ENCODE peak calls at places on chromosomes 3 and 15, in four cellular contexts. A is tibial artery, N is psoas muscle, I is fibroblast of lung. V is an unnamed sample.

GRCh38 chr15:91855684-91856553 is 2.4 kb downstream of the SLCO3A1 start:
- DNase-seq in N (no peak), I (no peak), A (no peak), V (no peak)

GRCh38 chr3:27606537-27606936 is 115.6 kb downstream of the EOMES start:
- DNase-seq in A (no peak), N (no peak), I (peak), V (no peak)

GRCh38 chr3:103166890-103167289 is 732.1 kb downstream of the ZPLD1 start:
- DNase-seq in A (no peak), N (no peak), I (no peak), V (no peak)

GRCh38 chr3:139797724-139798343 is 120.1 kb upstream of the NMNAT3 start:
- DNase-seq in N (peak), A (no peak), I (peak), V (no peak)

GRCh38 chr15:75620776-75621536 is 4.6 kb downstream of the SNUPN start:
- DNase-seq in N (peak), I (peak), A (peak), V (no peak)

GRCh38 chr15:100196326-100197058 is 145.3 kb downstream of the ADAMTS17 start:
- DNase-seq in I (no peak), A (no peak), N (no peak), V (no peak)

GRCh38 chr3:37130984-37131975 is 43.1 kb downstream of the LRRFIP2 start:
- DNase-seq in A (no peak), I (no peak), N (no peak), V (no peak)

GRCh38 chr3:29601861-29602585 is 321.2 kb downstream of the RBMS3 start:
- DNase-seq in A (no peak), N (no peak), I (no peak), V (no peak)

GRCh38 chr15:96337991-96338771 is 7.7 kb downstream of the NR2F2 start:
- DNase-seq in N (no peak), I (peak), A (no peak), V (no peak)

GRCh38 chr15:47961401-47962090 is 159.2 kb upstream of the SLC24A5 start:
- DNase-seq in A (no peak), I (no peak), N (no peak), V (no peak)

GRCh38 chr15:60523056-60523455 is 44.1 kb upstream of the ICE2 start:
- DNase-seq in I (peak), A (no peak), N (no peak), V (no peak)

GRCh38 chr3:100400424-100400781 is 486 bp downstream of the TOMM70 start:
- DNase-seq in A (no peak), I (peak), N (no peak), V (no peak)

GRCh38 chr3:100129944-100130343 is 15.6 kb upstream of the FILIP1L start:
- DNase-seq in N (no peak), A (no peak), I (no peak), V (no peak)

GRCh38 chr3:112043621-112044201 is 9.2 kb downstream of the TMPRSS7 start:
- DNase-seq in I (peak), A (no peak), N (no peak), V (peak)

GRCh38 chr3:34106879-34107278 is 308.4 kb downstream of the PDCD6IP start:
- DNase-seq in A (no peak), N (no peak), I (no peak), V (no peak)

GRCh38 chr3:153624310-153625030 is 462.4 kb downstream of the RAP2B start:
- DNase-seq in N (no peak), I (no peak), A (no peak), V (no peak)

GRCh38 chr3:140370686-140371085 is 307.2 kb upstream of the TRIM42 start:
- DNase-seq in A (no peak), N (no peak), I (no peak), V (no peak)

GRCh38 chr15:96622714-96623113 is 292.2 kb downstream of the NR2F2 start:
- DNase-seq in N (no peak), I (no peak), A (no peak), V (no peak)

GRCh38 chr3:138078901-138079344 is 36.5 kb downstream of the DZIP1L start:
- DNase-seq in N (no peak), A (no peak), I (peak), V (peak)

GRCh38 chr3:114770874-114771273 is 376.2 kb downstream of the ZBTB20 start:
- DNase-seq in N (no peak), I (peak), A (no peak), V (no peak)

GRCh38 chr3:46849686-46850467 is 13.4 kb downstream of the MYL3 start:
- DNase-seq in N (no peak), A (no peak), I (no peak), V (no peak)

GRCh38 chr3:13133471-13133981 is 60.3 kb upstream of the IQSEC1 start:
- DNase-seq in N (no peak), A (peak), I (no peak), V (no peak)

GRCh38 chr3:151751161-151751560 is 17.4 kb downstream of the AADACL2 start:
- DNase-seq in I (peak), N (no peak), A (no peak), V (no peak)

GRCh38 chr3:191220908-191221307 is 21.9 kb downstream of the OSTN start:
- DNase-seq in N (no peak), A (no peak), I (no peak), V (no peak)

GRCh38 chr15:98562361-98562791 is 86.0 kb upstream of the IGF1R start:
- DNase-seq in I (no peak), A (no peak), N (no peak), V (no peak)

GRCh38 chr3:49625971-49626640 is 48.0 kb upstream of the APEH start:
- DNase-seq in A (no peak), I (peak), N (no peak), V (no peak)

GRCh38 chr3:153372326-153372725 is 210.3 kb downstream of the RAP2B start:
- DNase-seq in I (peak), A (no peak), N (no peak), V (no peak)

GRCh38 chr3:107430214-107431047 is 53.2 kb downstream of the CCDC54 start:
- DNase-seq in I (peak), N (peak), A (no peak), V (no peak)

GRCh38 chr3:133763797-133764734 is 17.9 kb downstream of the TF start:
- DNase-seq in A (no peak), I (no peak), N (no peak), V (no peak)

GRCh38 chr15:80844011-80844732 is 65.0 kb downstream of the CEMIP start:
- DNase-seq in I (peak), N (no peak), A (no peak), V (no peak)

DNA sequence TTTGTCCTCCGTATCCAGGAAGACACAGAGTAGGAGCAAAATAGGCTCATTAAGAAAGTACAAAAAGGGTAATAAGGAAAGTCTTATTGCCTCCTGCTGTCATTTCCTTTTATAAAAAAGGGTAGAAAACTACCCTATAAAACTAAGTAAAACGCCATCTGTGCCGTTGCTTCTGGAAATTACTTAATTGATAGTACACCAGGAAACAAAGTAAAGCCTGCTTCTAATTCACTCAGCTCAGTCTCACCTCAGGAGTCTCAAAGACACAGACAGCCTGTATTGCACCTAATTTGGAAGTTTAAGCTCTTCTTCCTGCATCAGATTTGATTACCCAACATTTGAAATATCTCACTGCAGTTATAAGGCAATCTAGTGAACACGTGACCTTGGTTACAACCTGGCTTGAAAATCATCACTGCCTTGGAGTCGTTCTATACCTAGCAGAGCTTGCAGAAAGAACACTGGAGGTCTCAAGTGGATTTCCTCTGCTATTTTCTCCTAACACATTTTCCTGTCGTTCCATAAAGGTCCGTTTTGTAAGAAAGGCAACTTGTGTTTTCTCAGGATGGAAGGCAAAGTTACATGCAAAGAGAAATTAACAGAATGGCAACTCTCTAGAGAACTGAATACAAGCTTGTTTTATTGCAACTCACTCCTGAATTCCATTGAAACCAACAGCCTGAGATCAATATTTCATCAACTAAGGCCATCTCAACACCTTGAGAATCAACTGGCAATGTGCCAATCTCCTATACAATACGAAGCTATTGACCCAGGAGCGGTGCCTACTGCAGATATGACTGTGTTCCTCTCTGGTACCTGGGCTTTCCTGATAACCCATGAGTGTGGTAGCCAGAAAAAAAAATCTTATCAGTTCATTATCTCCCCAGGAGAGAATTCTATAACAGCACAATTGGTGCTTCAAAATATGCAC is 203.3 kb upstream of the LMCD1 start:
- DNase-seq in A (no peak), N (no peak), I (no peak), V (no peak)
- H3K4me3 ChIP-seq in A (no peak), N (no peak), I (no peak), V (no peak)

DNA sequence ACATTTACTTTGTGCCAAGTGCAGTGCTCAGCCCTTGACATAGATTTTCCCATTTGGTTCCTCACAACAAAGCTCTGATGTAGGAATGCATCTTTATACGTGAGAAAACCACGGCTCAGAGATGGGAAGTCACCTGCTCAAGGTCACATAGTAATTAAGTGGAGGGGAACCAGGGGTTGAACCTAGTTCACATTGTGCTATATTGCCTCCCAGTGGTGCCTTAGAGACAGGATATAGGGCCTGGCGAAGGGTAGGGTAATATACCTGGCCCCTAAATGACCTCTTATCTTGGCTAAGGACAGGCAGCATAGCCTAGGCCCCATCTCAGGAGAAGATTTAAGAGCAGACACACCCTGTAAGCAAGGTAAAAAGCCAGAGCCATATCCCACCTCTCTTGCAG is 71.5 kb downstream of the FOXP1 start:
- DNase-seq in N (no peak), I (no peak), A (no peak), V (no peak)
- TF ChIP-seq CTCF in N (no peak), I (no peak), A (no peak), V (no peak)

GRCh38 chr3:190094201-190094718 is 26.4 kb downstream of the P3H2 start:
- DNase-seq in N (no peak), A (no peak), I (peak), V (no peak)
- H3K4me3 ChIP-seq in N (no peak), A (no peak), I (no peak), V (no peak)

DNA sequence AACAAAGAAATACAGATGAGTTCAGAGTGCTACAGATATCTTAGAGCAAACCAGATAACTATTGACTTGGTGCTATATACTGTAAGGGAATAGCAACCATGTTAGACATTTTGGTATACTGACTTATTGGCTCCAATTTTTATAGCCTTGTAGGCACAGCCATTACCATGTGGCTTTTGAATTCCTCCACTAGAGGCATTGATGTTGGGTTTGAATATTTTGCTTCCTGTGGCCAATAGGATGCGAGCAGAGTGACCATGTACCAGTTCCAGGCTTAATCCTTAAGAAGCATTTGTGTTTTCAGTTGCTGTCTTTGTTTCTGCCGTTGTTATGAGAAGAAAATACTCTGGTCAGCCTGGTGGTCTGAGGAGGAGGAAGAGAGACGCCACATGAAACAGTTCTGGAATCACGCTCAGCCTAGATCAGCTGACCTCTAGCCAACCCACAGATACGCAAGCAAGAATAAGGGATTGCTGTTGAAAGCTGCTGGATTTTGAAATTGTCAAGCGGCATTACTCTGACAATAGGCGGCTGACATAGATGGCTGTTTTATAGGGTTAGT is 109.4 kb upstream of the TNIK start:
- DNase-seq in N (no peak), A (no peak), I (no peak), V (no peak)
- TF ChIP-seq CTCF in N (no peak), A (no peak), I (no peak), V (no peak)

GRCh38 chr3:172201136-172201989 is 162.0 kb downstream of the FNDC3B start:
- DNase-seq in A (peak), I (peak), N (peak), V (no peak)
- H3K4me3 ChIP-seq in A (no peak), I (no peak), N (peak), V (no peak)

GRCh38 chr3:80788914-80789313 is 972.5 kb downstream of the GBE1 start:
- DNase-seq in N (no peak), I (no peak), A (no peak), V (no peak)

GRCh38 chr3:80785875-80786274 is 975.6 kb downstream of the GBE1 start:
- DNase-seq in A (no peak), I (no peak), N (no peak), V (no peak)

GRCh38 chr3:80785475-80785874 is 976.0 kb downstream of the GBE1 start:
- DNase-seq in I (no peak), N (no peak), A (no peak), V (no peak)
- TF ChIP-seq CTCF in I (no peak), N (no peak), A (no peak), V (peak)

GRCh38 chr3:181838940-181839914 is 127.5 kb downstream of the SOX2 start:
- DNase-seq in N (no peak), A (no peak), I (peak), V (no peak)
- H3K4me3 ChIP-seq in N (no peak), A (no peak), I (no peak), V (no peak)

GRCh38 chr3:39541917-39542329 is 74.4 kb downstream of the MOBP start:
- DNase-seq in A (no peak), I (peak), N (no peak), V (no peak)
- TF ChIP-seq CTCF in A (no peak), I (peak), N (peak), V (peak)

V was measured in kidney epithelial cell.